ENCODE peak calls at places on chromosomes 13 and 19, in eight cellular contexts. One of them, this sample, is unnamed.

GRCh38 chr13:75566658-75567057 is 17.1 kb downstream of the UCHL3 start:
- DNase-seq in A549: peak
- DNase-seq in adrenal gland: no peak
- DNase-seq in osteoblast: no peak
- DNase-seq in AG10803: peak
- DNase-seq in cardiac muscle cell: peak
- DNase-seq in fibroblast of lung: peak
- DNase-seq in upper lobe of left lung: no peak
- DNase-seq in this sample: no peak

GRCh38 chr13:60363288-60363687 is 33.7 kb upstream of the TDRD3 start:
- DNase-seq in A549: no peak
- DNase-seq in adrenal gland: no peak
- DNase-seq in osteoblast: no peak
- DNase-seq in AG10803: no peak
- DNase-seq in cardiac muscle cell: no peak
- DNase-seq in fibroblast of lung: no peak
- DNase-seq in upper lobe of left lung: no peak
- DNase-seq in this sample: no peak

GRCh38 chr13:49213997-49214916 is 5.9 kb upstream of the MLNR start:
- DNase-seq in A549: no peak
- DNase-seq in adrenal gland: no peak
- DNase-seq in osteoblast: peak
- DNase-seq in AG10803: no peak
- DNase-seq in cardiac muscle cell: no peak
- DNase-seq in fibroblast of lung: no peak
- DNase-seq in upper lobe of left lung: no peak
- DNase-seq in this sample: no peak

GRCh38 chr19:3547301-3547731 is 8.3 kb downstream of the TEKTIP1 start:
- DNase-seq in A549: no peak
- DNase-seq in adrenal gland: no peak
- DNase-seq in osteoblast: peak
- DNase-seq in AG10803: peak
- DNase-seq in cardiac muscle cell: no peak
- DNase-seq in fibroblast of lung: no peak
- DNase-seq in upper lobe of left lung: peak
- DNase-seq in this sample: no peak

GRCh38 chr13:110984798-110985197 is 69.9 kb upstream of the ANKRD10 start:
- DNase-seq in A549: no peak
- DNase-seq in adrenal gland: no peak
- DNase-seq in osteoblast: no peak
- DNase-seq in AG10803: no peak
- DNase-seq in cardiac muscle cell: no peak
- DNase-seq in fibroblast of lung: no peak
- DNase-seq in upper lobe of left lung: no peak
- DNase-seq in this sample: no peak

GRCh38 chr13:74966814-74967213 is 515.2 kb downstream of the TBC1D4 start:
- DNase-seq in A549: no peak
- DNase-seq in adrenal gland: no peak
- DNase-seq in osteoblast: no peak
- DNase-seq in AG10803: peak
- DNase-seq in cardiac muscle cell: peak
- DNase-seq in fibroblast of lung: peak
- DNase-seq in upper lobe of left lung: no peak
- DNase-seq in this sample: no peak

GRCh38 chr13:41674246-41674645 is 216.9 kb downstream of the RGCC start:
- DNase-seq in A549: no peak
- DNase-seq in adrenal gland: no peak
- DNase-seq in osteoblast: no peak
- DNase-seq in AG10803: no peak
- DNase-seq in cardiac muscle cell: no peak
- DNase-seq in fibroblast of lung: no peak
- DNase-seq in upper lobe of left lung: no peak
- DNase-seq in this sample: no peak

GRCh38 chr19:3458595-3459284 is 21.6 kb downstream of the SMIM24 start:
- DNase-seq in A549: peak
- DNase-seq in adrenal gland: no peak
- DNase-seq in osteoblast: peak
- DNase-seq in AG10803: no peak
- DNase-seq in cardiac muscle cell: peak
- DNase-seq in fibroblast of lung: peak
- DNase-seq in upper lobe of left lung: peak
- DNase-seq in this sample: no peak

GRCh38 chr19:57106646-57107235 is 13.0 kb upstream of the USP29 start:
- DNase-seq in A549: no peak
- DNase-seq in adrenal gland: no peak
- DNase-seq in osteoblast: no peak
- DNase-seq in AG10803: no peak
- DNase-seq in cardiac muscle cell: no peak
- DNase-seq in fibroblast of lung: no peak
- DNase-seq in upper lobe of left lung: no peak
- DNase-seq in this sample: no peak

GRCh38 chr13:70339738-70340137 is 231.5 kb upstream of the KLHL1 start:
- DNase-seq in A549: peak
- DNase-seq in adrenal gland: no peak
- DNase-seq in osteoblast: no peak
- DNase-seq in AG10803: no peak
- DNase-seq in cardiac muscle cell: no peak
- DNase-seq in fibroblast of lung: no peak
- DNase-seq in upper lobe of left lung: no peak
- DNase-seq in this sample: no peak

GRCh38 chr19:1248454-1249297 is at the start of gene MIDN:
- DNase-seq in A549: peak
- DNase-seq in adrenal gland: peak
- DNase-seq in osteoblast: peak
- DNase-seq in AG10803: peak
- DNase-seq in cardiac muscle cell: peak
- DNase-seq in fibroblast of lung: peak
- DNase-seq in upper lobe of left lung: peak
- DNase-seq in this sample: no peak

GRCh38 chr19:1249298-1249989 is 1.1 kb downstream of the MIDN start:
- DNase-seq in A549: peak
- DNase-seq in adrenal gland: peak
- DNase-seq in osteoblast: peak
- DNase-seq in AG10803: peak
- DNase-seq in cardiac muscle cell: peak
- DNase-seq in fibroblast of lung: peak
- DNase-seq in upper lobe of left lung: peak
- DNase-seq in this sample: peak

GRCh38 chr19:1249990-1250298 is 1.6 kb downstream of the MIDN start:
- DNase-seq in A549: no peak
- DNase-seq in adrenal gland: no peak
- DNase-seq in osteoblast: no peak
- DNase-seq in AG10803: no peak
- DNase-seq in cardiac muscle cell: no peak
- DNase-seq in fibroblast of lung: no peak
- DNase-seq in upper lobe of left lung: no peak
- DNase-seq in this sample: no peak

GRCh38 chr19:1245884-1246816 is 2.2 kb upstream of the MIDN start:
- DNase-seq in A549: no peak
- DNase-seq in adrenal gland: peak
- DNase-seq in osteoblast: no peak
- DNase-seq in AG10803: no peak
- DNase-seq in cardiac muscle cell: no peak
- DNase-seq in fibroblast of lung: no peak
- DNase-seq in upper lobe of left lung: peak
- DNase-seq in this sample: no peak

GRCh38 chr19:1247747-1248453 is 483 bp upstream of the MIDN start:
- DNase-seq in A549: peak
- DNase-seq in adrenal gland: peak
- DNase-seq in osteoblast: peak
- DNase-seq in AG10803: peak
- DNase-seq in cardiac muscle cell: peak
- DNase-seq in fibroblast of lung: peak
- DNase-seq in upper lobe of left lung: peak
- DNase-seq in this sample: no peak
- TF ChIP-seq CTCF in A549: peak
- TF ChIP-seq CTCF in adrenal gland: no peak
- TF ChIP-seq CTCF in osteoblast: peak
- TF ChIP-seq CTCF in AG10803: peak
- TF ChIP-seq CTCF in cardiac muscle cell: peak
- TF ChIP-seq CTCF in fibroblast of lung: peak
- TF ChIP-seq CTCF in upper lobe of left lung: no peak
- TF ChIP-seq CTCF in this sample: peak

GRCh38 chr19:42130254-42130573 is 2.0 kb downstream of the POU2F2 start:
- DNase-seq in A549: no peak
- DNase-seq in adrenal gland: no peak
- DNase-seq in osteoblast: peak
- DNase-seq in AG10803: no peak
- DNase-seq in cardiac muscle cell: no peak
- DNase-seq in fibroblast of lung: no peak
- DNase-seq in upper lobe of left lung: no peak
- DNase-seq in this sample: no peak
- H3K4me3 ChIP-seq in A549: no peak
- H3K4me3 ChIP-seq in adrenal gland: no peak
- H3K4me3 ChIP-seq in osteoblast: no peak
- H3K4me3 ChIP-seq in AG10803: peak
- H3K4me3 ChIP-seq in cardiac muscle cell: no peak
- H3K4me3 ChIP-seq in fibroblast of lung: no peak
- H3K4me3 ChIP-seq in upper lobe of left lung: peak
- H3K4me3 ChIP-seq in this sample: no peak

GRCh38 chr13:101514695-101515275 is 62.3 kb downstream of the ITGBL1 start:
- DNase-seq in A549: peak
- DNase-seq in adrenal gland: no peak
- DNase-seq in osteoblast: no peak
- DNase-seq in AG10803: peak
- DNase-seq in cardiac muscle cell: peak
- DNase-seq in fibroblast of lung: peak
- DNase-seq in upper lobe of left lung: no peak
- DNase-seq in this sample: no peak

GRCh38 chr13:101514100-101514499 is 61.6 kb downstream of the ITGBL1 start:
- DNase-seq in A549: no peak
- DNase-seq in adrenal gland: no peak
- DNase-seq in osteoblast: no peak
- DNase-seq in AG10803: no peak
- DNase-seq in cardiac muscle cell: no peak
- DNase-seq in fibroblast of lung: no peak
- DNase-seq in upper lobe of left lung: no peak
- DNase-seq in this sample: no peak

GRCh38 chr13:101512650-101513049 is 60.2 kb downstream of the ITGBL1 start:
- DNase-seq in A549: no peak
- DNase-seq in adrenal gland: no peak
- DNase-seq in osteoblast: no peak
- DNase-seq in AG10803: peak
- DNase-seq in cardiac muscle cell: peak
- DNase-seq in fibroblast of lung: peak
- DNase-seq in upper lobe of left lung: no peak
- DNase-seq in this sample: no peak

GRCh38 chr13:101515504-101515903 is 63.0 kb downstream of the ITGBL1 start:
- DNase-seq in A549: no peak
- DNase-seq in adrenal gland: no peak
- DNase-seq in osteoblast: no peak
- DNase-seq in AG10803: no peak
- DNase-seq in cardiac muscle cell: no peak
- DNase-seq in fibroblast of lung: no peak
- DNase-seq in upper lobe of left lung: no peak
- DNase-seq in this sample: no peak

GRCh38 chr13:101516262-101516661 is 63.8 kb downstream of the ITGBL1 start:
- DNase-seq in A549: no peak
- DNase-seq in adrenal gland: no peak
- DNase-seq in osteoblast: no peak
- DNase-seq in AG10803: no peak
- DNase-seq in cardiac muscle cell: no peak
- DNase-seq in fibroblast of lung: no peak
- DNase-seq in upper lobe of left lung: no peak
- DNase-seq in this sample: no peak
- TF ChIP-seq CTCF in A549: no peak
- TF ChIP-seq CTCF in adrenal gland: no peak
- TF ChIP-seq CTCF in osteoblast: no peak
- TF ChIP-seq CTCF in AG10803: no peak
- TF ChIP-seq CTCF in cardiac muscle cell: no peak
- TF ChIP-seq CTCF in fibroblast of lung: no peak
- TF ChIP-seq CTCF in upper lobe of left lung: no peak
- TF ChIP-seq CTCF in this sample: no peak

GRCh38 chr19:58497634-58498170 is 14.1 kb downstream of the SLC27A5 start:
- DNase-seq in A549: no peak
- DNase-seq in adrenal gland: no peak
- DNase-seq in osteoblast: peak
- DNase-seq in AG10803: no peak
- DNase-seq in cardiac muscle cell: no peak
- DNase-seq in fibroblast of lung: no peak
- DNase-seq in upper lobe of left lung: no peak
- DNase-seq in this sample: no peak

GRCh38 chr19:58498316-58499020 is 13.3 kb downstream of the SLC27A5 start:
- DNase-seq in A549: no peak
- DNase-seq in adrenal gland: peak
- DNase-seq in osteoblast: peak
- DNase-seq in AG10803: no peak
- DNase-seq in cardiac muscle cell: no peak
- DNase-seq in fibroblast of lung: no peak
- DNase-seq in upper lobe of left lung: no peak
- DNase-seq in this sample: no peak

GRCh38 chr19:58499021-58499927 is 12.5 kb downstream of the SLC27A5 start:
- DNase-seq in A549: peak
- DNase-seq in adrenal gland: peak
- DNase-seq in osteoblast: peak
- DNase-seq in AG10803: peak
- DNase-seq in cardiac muscle cell: peak
- DNase-seq in fibroblast of lung: peak
- DNase-seq in upper lobe of left lung: peak
- DNase-seq in this sample: peak

DNA sequence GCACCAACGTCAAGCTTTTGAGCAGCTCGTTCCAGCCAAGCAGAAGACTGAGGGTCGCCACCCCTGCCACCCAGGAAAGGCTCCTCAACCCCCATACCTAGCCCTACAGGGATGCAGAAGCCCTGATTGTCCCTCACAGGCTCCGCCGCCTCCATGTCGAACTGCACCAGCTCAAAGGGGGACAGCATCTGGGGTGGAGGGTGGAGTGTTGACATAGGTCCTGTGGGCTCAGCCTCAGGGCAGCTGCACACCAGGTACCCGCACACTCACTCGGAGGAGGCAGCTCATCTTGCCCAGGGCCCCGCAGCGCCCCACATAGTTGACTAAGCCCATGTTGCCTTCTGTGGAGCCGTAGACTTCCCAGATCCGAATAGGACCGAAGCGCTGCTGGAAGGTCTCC is 11.6 kb downstream of the SLC27A5 start:
- DNase-seq in A549: no peak
- DNase-seq in adrenal gland: no peak
- DNase-seq in osteoblast: peak
- DNase-seq in AG10803: no peak
- DNase-seq in cardiac muscle cell: no peak
- DNase-seq in fibroblast of lung: no peak
- DNase-seq in upper lobe of left lung: no peak
- DNase-seq in this sample: no peak
- H3K4me3 ChIP-seq in A549: peak
- H3K4me3 ChIP-seq in adrenal gland: peak
- H3K4me3 ChIP-seq in osteoblast: peak
- H3K4me3 ChIP-seq in AG10803: peak
- H3K4me3 ChIP-seq in cardiac muscle cell: peak
- H3K4me3 ChIP-seq in fibroblast of lung: peak
- H3K4me3 ChIP-seq in upper lobe of left lung: peak
- H3K4me3 ChIP-seq in this sample: peak

This sample was measured in AG09309.